ENCODE peak calls at places on chromosomes 13 and 19, in five cellular contexts. One of them, this sample, is unnamed.

GRCh38 chr13:106433066-106433465 is 102.4 kb downstream of the EFNB2 start:
- DNase-seq in spleen: no peak
- DNase-seq in aorta: no peak
- DNase-seq in coronary artery: no peak
- DNase-seq in left lung: no peak
- DNase-seq in this sample: no peak

GRCh38 chr19:50518091-50519005 is 4.6 kb upstream of the ASPDH start:
- DNase-seq in left lung: peak; percentile 75
- DNase-seq in aorta: no peak
- DNase-seq in coronary artery: no peak
- DNase-seq in spleen: peak; percentile 68
- DNase-seq in this sample: no peak

GRCh38 chr13:67155898-67156717 is 74.0 kb downstream of the PCDH9 start:
- DNase-seq in coronary artery: no peak
- DNase-seq in left lung: peak; percentile 50
- DNase-seq in aorta: no peak
- DNase-seq in spleen: no peak
- DNase-seq in this sample: no peak

GRCh38 chr19:39297931-39298634 is 1.9 kb downstream of the IFNL1 start:
- DNase-seq in aorta: peak; percentile 61
- DNase-seq in left lung: peak; percentile 81
- DNase-seq in coronary artery: peak; percentile 68
- DNase-seq in spleen: peak; percentile 91
- DNase-seq in this sample: no peak

GRCh38 chr19:42074513-42075363 is 1.2 kb upstream of the ZNF574 start:
- DNase-seq in aorta: no peak
- DNase-seq in left lung: peak; percentile 75
- DNase-seq in spleen: peak; percentile 83
- DNase-seq in coronary artery: no peak
- DNase-seq in this sample: no peak

GRCh38 chr13:66994097-66994496 is 236.0 kb downstream of the PCDH9 start:
- DNase-seq in coronary artery: peak; percentile 78
- DNase-seq in aorta: peak; percentile 78
- DNase-seq in left lung: peak; percentile 63
- DNase-seq in spleen: peak; percentile 75
- DNase-seq in this sample: no peak

GRCh38 chr19:40225440-40226305 is 816 bp downstream of the CCNP start:
- DNase-seq in aorta: no peak
- DNase-seq in left lung: no peak
- DNase-seq in spleen: no peak
- DNase-seq in coronary artery: no peak
- DNase-seq in this sample: no peak

GRCh38 chr19:3403489-3404323 is 37.3 kb downstream of the NFIC start:
- DNase-seq in left lung: peak; percentile 88
- DNase-seq in coronary artery: peak; percentile 99
- DNase-seq in spleen: peak; percentile 84
- DNase-seq in aorta: peak; percentile 93
- DNase-seq in this sample: no peak

GRCh38 chr13:78689011-78689410 is 30.1 kb upstream of the OBI1 start:
- DNase-seq in spleen: no peak
- DNase-seq in coronary artery: no peak
- DNase-seq in aorta: no peak
- DNase-seq in left lung: no peak
- DNase-seq in this sample: no peak

GRCh38 chr19:7476241-7476640 is 12.6 kb downstream of the PEX11G start:
- DNase-seq in spleen: no peak
- DNase-seq in left lung: no peak
- DNase-seq in coronary artery: no peak
- DNase-seq in aorta: no peak
- DNase-seq in this sample: no peak

GRCh38 chr13:57992416-57992815 is 360.9 kb downstream of the PCDH17 start:
- DNase-seq in left lung: no peak
- DNase-seq in coronary artery: no peak
- DNase-seq in aorta: no peak
- DNase-seq in spleen: no peak
- DNase-seq in this sample: no peak

GRCh38 chr13:57982782-57983181 is 351.2 kb downstream of the PCDH17 start:
- DNase-seq in coronary artery: no peak
- DNase-seq in aorta: no peak
- DNase-seq in spleen: no peak
- DNase-seq in left lung: no peak
- DNase-seq in this sample: no peak

GRCh38 chr13:57988276-57988675 is 356.7 kb downstream of the PCDH17 start:
- DNase-seq in coronary artery: no peak
- DNase-seq in left lung: no peak
- DNase-seq in spleen: no peak
- DNase-seq in aorta: no peak
- DNase-seq in this sample: no peak
- H3K27ac ChIP-seq in coronary artery: no peak overlapping the region
- H3K27ac ChIP-seq in left lung: no peak overlapping the region
- H3K27ac ChIP-seq in spleen: no peak overlapping the region
- H3K27ac ChIP-seq in aorta: no peak overlapping the region
- H3K27ac ChIP-seq in this sample: no peak overlapping the region

GRCh38 chr19:708154-709141 is at the start of gene PALM:
- DNase-seq in aorta: no peak
- DNase-seq in left lung: no peak
- DNase-seq in spleen: no peak
- DNase-seq in coronary artery: no peak
- DNase-seq in this sample: no peak
- H3K27ac ChIP-seq in aorta: no peak within 1 kb of the TSS
- H3K27ac ChIP-seq in left lung: peak within 1 kb of the TSS; percentile 67
- H3K27ac ChIP-seq in spleen: peak within 1 kb of the TSS; percentile 83
- H3K27ac ChIP-seq in coronary artery: peak within 1 kb of the TSS; percentile 50
- H3K27ac ChIP-seq in this sample: no peak within 1 kb of the TSS

DNA sequence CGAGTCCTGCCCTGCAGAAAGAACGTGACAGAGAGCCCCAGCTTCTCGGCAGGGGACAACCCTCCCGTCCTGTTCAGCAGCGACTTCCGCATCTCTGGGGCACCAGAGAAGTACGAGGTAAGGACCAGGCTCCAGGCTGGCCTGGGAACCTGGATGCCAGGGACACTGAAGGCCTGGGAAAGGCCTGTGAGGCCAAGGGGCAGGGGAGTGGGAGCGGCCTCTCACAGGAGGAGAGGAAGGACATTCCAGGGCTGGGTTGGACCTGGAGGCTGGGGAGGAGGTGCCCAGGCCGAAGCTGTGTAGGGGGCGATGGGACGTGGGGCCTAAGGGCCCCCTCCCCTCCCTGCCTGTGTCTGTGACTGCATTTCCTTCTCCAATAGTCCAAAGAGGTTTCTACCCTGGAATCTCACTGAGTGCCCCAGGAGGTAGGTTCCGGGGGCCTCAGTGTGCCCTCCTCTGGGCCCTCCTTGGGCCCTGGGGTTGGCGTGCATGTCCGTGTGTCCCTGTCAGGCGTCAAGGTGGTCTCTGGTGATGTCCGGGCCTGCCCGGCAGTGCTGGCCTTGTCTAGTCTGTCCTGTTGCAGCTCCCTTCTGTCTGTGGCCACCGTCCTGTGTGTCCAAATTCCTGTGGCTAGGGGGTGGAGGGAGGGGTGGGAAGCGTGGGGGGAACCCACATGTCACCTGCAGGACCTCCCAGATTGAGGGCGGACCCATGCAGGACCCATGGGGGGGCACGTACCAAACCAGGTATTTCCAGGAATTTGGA is 16.9 kb upstream of the CD22 start:
- DNase-seq in spleen: no peak
- DNase-seq in left lung: peak; percentile 66
- DNase-seq in coronary artery: no peak
- DNase-seq in aorta: no peak
- DNase-seq in this sample: no peak
- H3K27ac ChIP-seq in spleen: no peak overlapping the region
- H3K27ac ChIP-seq in left lung: no peak overlapping the region
- H3K27ac ChIP-seq in coronary artery: no peak overlapping the region
- H3K27ac ChIP-seq in aorta: no peak overlapping the region
- H3K27ac ChIP-seq in this sample: no peak overlapping the region

GRCh38 chr19:18433039-18433691 is 4.8 kb downstream of the ISYNA1 start:
- DNase-seq in left lung: no peak
- DNase-seq in spleen: peak; percentile 92
- DNase-seq in coronary artery: no peak
- DNase-seq in aorta: no peak
- DNase-seq in this sample: no peak
- H3K27ac ChIP-seq in left lung: peak overlapping the region; percentile 19
- H3K27ac ChIP-seq in spleen: peak overlapping the region; percentile 80
- H3K27ac ChIP-seq in coronary artery: peak overlapping the region; percentile 43
- H3K27ac ChIP-seq in aorta: no peak overlapping the region
- H3K27ac ChIP-seq in this sample: no peak overlapping the region

DNA sequence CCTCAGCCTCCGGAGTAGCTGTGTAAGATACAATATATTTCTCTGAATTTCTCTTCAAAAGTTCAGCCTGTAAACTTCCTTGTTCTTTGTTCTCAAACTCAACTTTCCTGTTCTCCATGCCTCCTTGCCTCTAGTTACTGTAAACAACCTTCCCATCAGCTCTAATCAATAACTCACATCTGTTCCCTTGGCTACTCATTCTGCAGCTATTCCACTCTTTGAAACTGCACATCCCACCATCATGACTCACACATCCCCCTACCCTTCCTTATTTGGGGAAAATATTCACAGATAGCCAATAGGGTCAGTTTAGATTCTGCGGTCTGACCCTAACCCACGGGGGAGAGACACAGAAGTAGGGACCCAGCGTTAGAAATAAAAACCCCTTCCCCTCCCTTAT is 2.0 kb downstream of the ZNF562 start:
- DNase-seq in spleen: no peak
- DNase-seq in left lung: no peak
- DNase-seq in aorta: no peak
- DNase-seq in coronary artery: no peak
- DNase-seq in this sample: no peak
- H3K27ac ChIP-seq in spleen: no peak overlapping the region
- H3K27ac ChIP-seq in left lung: no peak overlapping the region
- H3K27ac ChIP-seq in aorta: no peak overlapping the region
- H3K27ac ChIP-seq in coronary artery: no peak overlapping the region
- H3K27ac ChIP-seq in this sample: peak overlapping the region; percentile 100

DNA sequence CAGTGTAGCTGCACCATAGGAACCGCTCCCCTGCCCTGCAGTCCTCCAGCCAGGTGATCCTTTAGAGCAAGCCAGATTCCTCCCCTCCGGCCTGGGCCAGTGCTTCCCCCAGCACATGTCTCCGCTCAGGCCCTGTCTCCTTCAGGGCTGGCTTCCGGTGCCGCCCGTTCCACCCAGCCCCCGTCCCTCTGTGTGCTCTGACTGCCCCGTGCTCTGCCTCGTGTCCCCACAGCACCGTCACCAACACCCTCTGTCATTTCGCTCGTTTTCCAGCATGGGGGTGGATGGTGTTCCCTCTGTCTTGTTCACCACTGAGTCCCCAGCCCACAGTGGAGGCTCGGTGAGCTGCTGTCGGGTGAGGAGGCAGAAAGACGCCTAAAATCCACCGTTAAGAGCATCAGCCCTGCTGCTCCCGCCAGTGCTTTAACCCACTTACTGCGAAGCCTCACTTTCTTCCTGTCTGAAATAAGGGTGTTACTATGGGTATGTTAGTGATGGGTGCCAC is 54.5 kb downstream of the TSSK6 start:
- DNase-seq in coronary artery: no peak
- DNase-seq in aorta: peak; percentile 81
- DNase-seq in left lung: peak; percentile 92
- DNase-seq in spleen: peak; percentile 93
- DNase-seq in this sample: no peak
- H3K27ac ChIP-seq in coronary artery: peak overlapping the region; percentile 47
- H3K27ac ChIP-seq in aorta: peak overlapping the region; percentile 54
- H3K27ac ChIP-seq in left lung: peak overlapping the region; percentile 75
- H3K27ac ChIP-seq in spleen: peak overlapping the region; percentile 97
- H3K27ac ChIP-seq in this sample: peak overlapping the region; percentile 73

DNA sequence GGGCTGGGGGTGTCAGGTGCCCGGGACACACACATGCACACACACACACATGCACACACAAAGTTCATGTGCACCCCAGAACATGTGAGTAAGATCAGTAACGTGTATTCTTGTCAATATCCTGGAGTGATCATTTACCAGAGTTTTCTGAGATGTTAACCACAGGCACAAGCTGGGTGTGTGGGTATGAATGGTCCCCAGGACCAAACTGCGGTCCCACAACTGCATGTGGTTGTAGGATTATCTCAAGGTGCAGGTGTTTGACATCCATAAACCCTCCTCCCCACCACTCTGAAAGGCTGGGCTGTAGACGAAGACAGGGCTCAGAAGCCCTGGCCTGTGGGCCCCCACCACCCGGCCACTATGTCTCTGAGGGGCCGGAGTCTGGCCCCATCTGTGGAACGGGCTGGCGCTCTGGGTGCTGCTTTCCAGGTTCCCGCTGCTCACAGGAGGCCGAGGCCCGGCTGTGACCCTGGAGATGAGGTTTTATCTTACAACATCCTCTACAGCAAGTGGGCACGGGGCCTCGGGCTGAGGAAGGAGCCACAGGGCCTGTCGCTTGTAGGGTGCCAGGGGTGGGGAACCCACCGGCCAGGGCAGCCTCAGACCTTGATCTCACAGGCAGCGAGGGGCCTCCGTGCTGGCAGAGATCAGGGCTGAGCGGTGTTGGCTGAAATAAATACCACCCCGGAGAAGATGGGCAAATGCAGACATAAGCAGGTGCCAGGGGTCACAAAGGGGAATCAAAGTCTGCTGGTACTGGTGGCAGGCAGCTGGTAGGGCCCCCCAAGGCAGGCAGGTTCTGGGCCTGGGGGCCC is 4.3 kb downstream of the F2RL3 start:
- DNase-seq in aorta: no peak
- DNase-seq in left lung: peak; percentile 66
- DNase-seq in spleen: no peak
- DNase-seq in coronary artery: no peak
- DNase-seq in this sample: no peak
- H3K27ac ChIP-seq in aorta: no peak overlapping the region
- H3K27ac ChIP-seq in left lung: no peak overlapping the region
- H3K27ac ChIP-seq in spleen: peak overlapping the region; percentile 59
- H3K27ac ChIP-seq in coronary artery: no peak overlapping the region
- H3K27ac ChIP-seq in this sample: no peak overlapping the region

GRCh38 chr19:4909897-4910593 is 744 bp downstream of the UHRF1 start:
- DNase-seq in spleen: peak; percentile 97
- DNase-seq in left lung: peak; percentile 95
- DNase-seq in coronary artery: peak; percentile 87
- DNase-seq in aorta: peak; percentile 95
- DNase-seq in this sample: peak; percentile 55
- H3K27ac ChIP-seq in spleen: peak overlapping the region; percentile 76
- H3K27ac ChIP-seq in left lung: no peak overlapping the region
- H3K27ac ChIP-seq in coronary artery: no peak overlapping the region
- H3K27ac ChIP-seq in aorta: no peak overlapping the region
- H3K27ac ChIP-seq in this sample: peak overlapping the region; percentile 80

GRCh38 chr19:13099073-13099999 is 3.3 kb downstream of the LYL1 start:
- DNase-seq in left lung: peak; percentile 96
- DNase-seq in aorta: peak; percentile 89
- DNase-seq in coronary artery: no peak
- DNase-seq in spleen: peak; percentile 98
- DNase-seq in this sample: no peak

GRCh38 chr19:13102416-13102665 is 317 bp downstream of the LYL1 start:
- DNase-seq in left lung: no peak
- DNase-seq in spleen: no peak
- DNase-seq in coronary artery: no peak
- DNase-seq in aorta: peak; percentile 86
- DNase-seq in this sample: no peak

GRCh38 chr19:13101590-13102415 is 855 bp downstream of the LYL1 start:
- DNase-seq in spleen: no peak
- DNase-seq in coronary artery: no peak
- DNase-seq in aorta: no peak
- DNase-seq in left lung: no peak
- DNase-seq in this sample: no peak

GRCh38 chr19:13100031-13100588 is 2.5 kb downstream of the LYL1 start:
- DNase-seq in spleen: peak; percentile 82
- DNase-seq in coronary artery: no peak
- DNase-seq in left lung: no peak
- DNase-seq in aorta: no peak
- DNase-seq in this sample: no peak

GRCh38 chr19:13100871-13101589 is 1.6 kb downstream of the LYL1 start:
- DNase-seq in left lung: no peak
- DNase-seq in spleen: peak; percentile 87
- DNase-seq in aorta: no peak
- DNase-seq in coronary artery: no peak
- DNase-seq in this sample: no peak
- H3K27ac ChIP-seq in left lung: peak overlapping the region; percentile 82
- H3K27ac ChIP-seq in spleen: peak overlapping the region; percentile 99
- H3K27ac ChIP-seq in aorta: no peak overlapping the region
- H3K27ac ChIP-seq in coronary artery: peak overlapping the region; percentile 11
- H3K27ac ChIP-seq in this sample: no peak overlapping the region